ENCODE peak calls at places on chromosome 7, in eight cellular contexts. I, T, K, A, U, W, P and V are unnamed samples.

GRCh38 chr7:45033261-45033930 is 33.4 kb downstream of the CCM2 start:
- DNase-seq in A (peak; percentile 55), P (no peak), I (no peak), W (no peak), K (peak; percentile 78), U (no peak), T (no peak), V (no peak)

GRCh38 chr7:26365077-26365896 is 73.6 kb downstream of the SNX10 start:
- DNase-seq in A (peak; percentile 77), P (no peak), W (peak; percentile 86), I (peak; percentile 74), K (peak; percentile 57), U (no peak), T (peak; percentile 47), V (peak; percentile 65)

GRCh38 chr7:55657654-55658053 is 85.4 kb upstream of the VOPP1 start:
- DNase-seq in W (no peak), T (no peak), K (no peak), I (no peak), U (no peak), A (no peak), P (no peak), V (no peak)

GRCh38 chr7:151696738-151697514 is 177.2 kb upstream of the RHEB start:
- DNase-seq in P (no peak), A (no peak), I (peak; percentile 65), T (no peak), W (peak; percentile 77), K (peak; percentile 29), U (no peak), V (peak; percentile 81)

GRCh38 chr7:125089171-125089570 is 159.5 kb upstream of the POT1 start:
- DNase-seq in W (no peak), U (no peak), A (no peak), T (no peak), I (no peak), K (no peak), P (no peak), V (no peak)

GRCh38 chr7:123204206-123204835 is 4.6 kb upstream of the SLC13A1 start:
- DNase-seq in P (no peak), I (no peak), K (no peak), U (no peak), T (no peak), W (no peak), A (no peak), V (no peak)

GRCh38 chr7:92880212-92881090 is 44.1 kb upstream of the CDK6 start:
- DNase-seq in T (no peak), U (no peak), P (peak; percentile 71), A (no peak), W (peak; percentile 55), I (peak; percentile 47), K (no peak), V (peak; percentile 24)

GRCh38 chr7:26202019-26202985 is 757 bp downstream of the CBX3 start:
- DNase-seq in U (peak; percentile 66), A (no peak), W (peak; percentile 49), I (peak; percentile 54), T (no peak), K (peak; percentile 29), P (no peak), V (peak; percentile 60)

GRCh38 chr7:99108615-99109014 is 35.3 kb downstream of the SMURF1 start:
- DNase-seq in T (no peak), K (peak; percentile 67), P (no peak), I (no peak), A (peak; percentile 73), W (peak; percentile 56), U (no peak), V (no peak)

GRCh38 chr7:15686209-15686956 is at the start of gene MEOX2:
- DNase-seq in I (peak; percentile 10), W (no peak), K (peak; percentile 31), P (no peak), A (peak; percentile 7), U (peak; percentile 86), T (peak; percentile 57), V (peak; percentile 50)

GRCh38 chr7:85039196-85039923 is 147.5 kb downstream of the SEMA3D start:
- DNase-seq in U (no peak), K (no peak), T (no peak), I (no peak), A (no peak), W (no peak), P (no peak), V (no peak)

GRCh38 chr7:127383123-127383835 is 9.2 kb downstream of the ZNF800 start:
- DNase-seq in I (peak; percentile 45), T (no peak), P (no peak), A (peak; percentile 32), K (peak; percentile 16), U (no peak), W (peak; percentile 60), V (no peak)

GRCh38 chr7:134847834-134848233 is 68.4 kb downstream of the CALD1 start:
- DNase-seq in I (no peak), W (no peak), A (no peak), P (no peak), K (no peak), U (no peak), T (no peak), V (no peak)

GRCh38 chr7:134844200-134844599 is 64.8 kb downstream of the CALD1 start:
- DNase-seq in A (no peak), I (no peak), U (no peak), T (no peak), P (no peak), K (no peak), W (no peak), V (no peak)

GRCh38 chr7:134842062-134842461 is 62.6 kb downstream of the CALD1 start:
- DNase-seq in I (no peak), P (no peak), K (no peak), T (no peak), A (no peak), W (no peak), U (no peak), V (no peak)

GRCh38 chr7:134845461-134845860 is 66.0 kb downstream of the CALD1 start:
- DNase-seq in P (no peak), W (peak; percentile 63), I (peak; percentile 52), K (no peak), U (no peak), A (no peak), T (no peak), V (no peak)

GRCh38 chr7:134842901-134843300 is 63.5 kb downstream of the CALD1 start:
- DNase-seq in A (no peak), P (no peak), U (no peak), T (no peak), K (no peak), W (no peak), I (no peak), V (no peak)
- H3K4me1 ChIP-seq in A (peaks cover 13% of the 10 kb centered on the region), P (no peaks in the 10 kb centered on the region), U (peaks cover 82% of the 10 kb centered on the region), T (peaks cover 27% of the 10 kb centered on the region), K (peaks cover 4% of the 10 kb centered on the region), W (no peaks in the 10 kb centered on the region), I (peaks cover 4% of the 10 kb centered on the region), V (no peaks in the 10 kb centered on the region)

GRCh38 chr7:90597879-90598278 is 1.8 kb downstream of the CDK14 start:
- DNase-seq in A (no peak), K (no peak), T (no peak), P (no peak), W (no peak), U (no peak), I (no peak), V (no peak)

GRCh38 chr7:90596745-90597526 is 815 bp downstream of the CDK14 start:
- DNase-seq in K (peak; percentile 66), I (no peak), U (no peak), T (no peak), A (peak; percentile 48), P (no peak), W (peak; percentile 17), V (no peak)

GRCh38 chr7:90595801-90596683 is at the start of gene CDK14:
- DNase-seq in W (peak; percentile 79), P (no peak), T (peak; percentile 77), I (peak; percentile 44), K (peak; percentile 71), U (peak; percentile 85), A (peak; percentile 53), V (peak; percentile 82)

GRCh38 chr7:90599038-90599437 is 2.9 kb downstream of the CDK14 start:
- DNase-seq in K (peak; percentile 33), P (no peak), W (no peak), I (no peak), T (no peak), U (no peak), A (peak; percentile 37), V (no peak)

GRCh38 chr7:90597527-90597871 is 1.4 kb downstream of the CDK14 start:
- DNase-seq in K (peak; percentile 10), P (no peak), W (no peak), T (no peak), A (no peak), I (no peak), U (no peak), V (no peak)
- H3K4me3 ChIP-seq in K (peak overlapping the region; percentile 78), P (peak overlapping the region; percentile 93), W (no peak overlapping the region), T (peak overlapping the region; percentile 91), A (peak overlapping the region; percentile 97), I (no peak overlapping the region), U (peak overlapping the region; percentile 83), V (peak overlapping the region; percentile 59)

GRCh38 chr7:74266191-74266963 is 12.2 kb upstream of the RFC2 start:
- DNase-seq in K (no peak), I (no peak), U (no peak), W (no peak), A (no peak), T (no peak), P (no peak), V (no peak)

GRCh38 chr7:74271742-74272141 is 17.5 kb upstream of the CLIP2 start:
- DNase-seq in A (no peak), I (no peak), P (no peak), T (no peak), W (peak; percentile 8), U (no peak), K (no peak), V (peak; percentile 53)

GRCh38 chr7:74269757-74270277 is 15.6 kb upstream of the RFC2 start:
- DNase-seq in K (peak; percentile 78), I (peak; percentile 70), U (no peak), P (peak; percentile 82), A (peak; percentile 74), W (peak; percentile 72), T (no peak), V (peak; percentile 85)

GRCh38 chr7:74263399-74264120 is 9.4 kb upstream of the RFC2 start:
- DNase-seq in T (no peak), K (no peak), P (no peak), W (no peak), U (no peak), A (no peak), I (no peak), V (no peak)

GRCh38 chr7:74267756-74268565 is 13.8 kb upstream of the RFC2 start:
- DNase-seq in I (no peak), T (no peak), U (no peak), P (no peak), A (no peak), W (peak; percentile 48), K (no peak), V (no peak)
- H3K27ac ChIP-seq in I (no peak overlapping the region), T (no peak overlapping the region), U (no peak overlapping the region), P (no peak overlapping the region), A (no peak overlapping the region), W (no peak overlapping the region), K (no peak overlapping the region), V (no peak overlapping the region)

DNA sequence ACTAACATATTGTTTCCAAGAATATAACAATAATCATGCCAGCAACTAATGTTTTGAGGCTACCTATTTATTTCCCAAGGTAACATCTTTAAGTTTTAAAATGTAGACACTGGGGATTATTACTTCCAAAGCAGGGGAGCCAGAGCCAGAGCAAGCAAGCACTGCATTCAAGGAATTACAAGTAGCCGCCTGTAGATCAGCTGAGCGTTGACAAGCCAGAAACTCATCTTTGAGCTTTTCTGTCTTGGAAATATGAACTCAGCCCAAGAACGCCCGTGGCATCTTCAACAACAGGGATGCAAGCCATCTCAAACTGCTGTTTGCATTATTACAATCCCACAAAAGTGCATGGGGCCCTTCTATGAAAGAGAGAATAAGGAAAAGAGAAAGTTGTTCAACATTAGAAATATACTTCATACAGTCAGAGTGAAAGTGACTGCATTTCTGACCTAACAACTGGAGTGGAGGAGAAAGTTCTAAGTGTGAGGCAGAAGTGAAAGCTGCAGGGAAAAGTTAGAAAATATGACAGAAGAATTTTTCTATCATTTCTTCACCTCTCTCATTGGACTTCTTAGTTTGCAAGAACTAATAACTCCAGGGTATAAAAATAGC is 6.5 kb downstream of the SGCE start:
- DNase-seq in W (no peak), K (peak; percentile 40), T (no peak), P (no peak), U (no peak), A (peak; percentile 2), I (no peak), V (no peak)
- H3K4me1 ChIP-seq in W (peaks cover 3% of the 10 kb centered on the region), K (no peaks in the 10 kb centered on the region), T (peaks cover 3% of the 10 kb centered on the region), P (peaks cover 3% of the 10 kb centered on the region), U (peaks cover 8% of the 10 kb centered on the region), A (peaks cover 1% of the 10 kb centered on the region), I (peaks cover 26% of the 10 kb centered on the region), V (no peaks in the 10 kb centered on the region)